ENCODE peak calls at places on chromosome X, in seven cellular contexts. X is suprapubic skin; L is WTC11; Y is fibroblast of mammary gland; N is CD8-positive, alpha-beta T cell; E is choroid plexus epithelial cell; J is Peyer's patch. D is an unnamed sample.

GRCh38 chrX:6917666-6918065 is 229.8 kb upstream of the STS start:
- DNase-seq in L (no peak), J (no peak), N (no peak), Y (no peak), E (no peak), X (no peak), D (no peak)

GRCh38 chrX:27840881-27841280 is 33.1 kb downstream of the MAGEB10 start:
- DNase-seq in L (no peak), Y (no peak), N (no peak), E (no peak), J (no peak), X (no peak), D (no peak)

GRCh38 chrX:71103110-71103983 is 3.2 kb downstream of the CXorf65 start:
- DNase-seq in E (no peak), J (peak), N (peak), L (peak), X (no peak), Y (no peak), D (no peak)

GRCh38 chrX:120647127-120647526 is 17.3 kb upstream of the C1GALT1C1 start:
- DNase-seq in E (peak), J (no peak), L (no peak), X (no peak), N (no peak), Y (no peak), D (no peak)

GRCh38 chrX:20442597-20442996 is 175.9 kb upstream of the RPS6KA3 start:
- DNase-seq in Y (peak), E (peak), N (peak), L (peak), X (peak), J (peak), D (peak)

GRCh38 chrX:68841251-68842049 is 12.6 kb downstream of the EFNB1 start:
- DNase-seq in L (no peak), N (no peak), E (no peak), Y (no peak), X (no peak), J (peak), D (no peak)

GRCh38 chrX:84155938-84156337 is 32.1 kb downstream of the RPS6KA6 start:
- DNase-seq in X (no peak), L (no peak), Y (peak), E (no peak), J (no peak), N (no peak), D (no peak)

GRCh38 chrX:68826113-68826980 is 2.5 kb upstream of the EFNB1 start:
- DNase-seq in E (peak), Y (peak), J (no peak), X (no peak), N (no peak), L (no peak), D (no peak)

GRCh38 chrX:134895785-134896184 is 95.0 kb upstream of the SMIM10 start:
- DNase-seq in X (no peak), L (no peak), J (no peak), E (no peak), N (no peak), Y (no peak), D (no peak)

GRCh38 chrX:133321441-133321840 is 93.8 kb downstream of the GPC4 start:
- DNase-seq in N (no peak), J (no peak), X (no peak), Y (no peak), E (no peak), L (no peak), D (no peak)

GRCh38 chrX:11438767-11439166 is 145.6 kb downstream of the AMELX start:
- DNase-seq in N (no peak), E (peak), X (no peak), Y (peak), J (no peak), L (no peak), D (no peak)

GRCh38 chrX:31266172-31267076 is 194.6 kb upstream of the FTHL17 start:
- DNase-seq in E (peak), J (peak), X (peak), L (peak), Y (no peak), N (peak), D (peak)

GRCh38 chrX:150587585-150588503 is 19.4 kb downstream of the MTM1 start:
- DNase-seq in L (peak), J (peak), Y (peak), X (no peak), N (peak), E (peak), D (no peak)

GRCh38 chrX:22141061-22141460 is 108.9 kb downstream of the PHEX start:
- DNase-seq in L (no peak), N (no peak), Y (peak), E (no peak), X (no peak), J (no peak), D (no peak)

GRCh38 chrX:95878874-95879273 is 805.8 kb upstream of the DIAPH2 start:
- DNase-seq in Y (no peak), J (no peak), E (no peak), N (no peak), X (no peak), L (no peak), D (no peak)

GRCh38 chrX:155966876-155967275 is 30.6 kb upstream of the IL9R start:
- DNase-seq in N (peak), E (peak), J (peak), Y (peak), X (no peak), L (peak), D (no peak)

GRCh38 chrX:17154001-17154400 is 207.5 kb downstream of the REPS2 start:
- DNase-seq in E (no peak), J (no peak), X (no peak), N (no peak), L (no peak), Y (peak), D (no peak)

GRCh38 chrX:123959281-123960063 is 2.0 kb upstream of the STAG2 start:
- DNase-seq in N (peak), Y (peak), E (peak), X (peak), J (peak), L (peak), D (no peak)

GRCh38 chrX:80602017-80602765 is 181.9 kb downstream of the TENT5D start:
- DNase-seq in Y (no peak), X (no peak), J (no peak), E (no peak), N (no peak), L (no peak), D (no peak)

GRCh38 chrX:45767021-45767491 is 566.4 kb upstream of the DIPK2B start:
- DNase-seq in L (no peak), N (no peak), E (peak), J (no peak), Y (peak), X (no peak), D (no peak)

DNA sequence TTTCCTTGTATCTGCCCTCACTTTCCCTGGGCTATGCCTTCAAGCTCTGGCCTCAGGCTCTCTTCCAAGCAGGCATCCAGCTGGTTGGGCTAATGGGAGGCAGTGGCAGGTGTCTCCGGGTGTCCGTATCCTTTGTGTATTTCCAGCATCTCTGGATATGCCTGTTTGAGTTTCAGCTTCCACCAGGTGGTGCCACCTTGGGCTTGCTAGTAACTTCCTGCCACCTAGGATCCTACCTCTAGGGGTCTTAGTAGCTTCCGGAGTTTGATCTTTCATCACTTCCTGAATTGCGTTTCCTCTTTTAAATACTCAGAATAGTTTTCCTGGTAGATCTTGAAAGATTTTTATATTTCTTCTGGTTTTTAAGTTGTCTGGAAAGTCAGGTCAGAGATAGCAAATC is 23.2 kb upstream of the ANOS1 start:
- DNase-seq in X (no peak), J (no peak), Y (no peak), L (peak), N (no peak), E (no peak), D (no peak)
- TF ChIP-seq CTCF in X (no peak), J (no peak), Y (no peak), L (no peak), N (no peak), E (peak), D (peak)

GRCh38 chrX:109681475-109682081 is 51.5 kb downstream of the ACSL4 start:
- DNase-seq in Y (no peak), X (no peak), J (no peak), N (no peak), L (no peak), E (no peak), D (no peak)

GRCh38 chrX:109679820-109680219 is 53.2 kb downstream of the ACSL4 start:
- DNase-seq in J (no peak), X (no peak), E (peak), N (no peak), L (no peak), Y (no peak), D (no peak)

GRCh38 chrX:109687903-109688302 is 45.2 kb downstream of the ACSL4 start:
- DNase-seq in E (no peak), N (no peak), Y (no peak), L (no peak), X (no peak), J (no peak), D (no peak)

GRCh38 chrX:109684136-109684535 is 48.9 kb downstream of the ACSL4 start:
- DNase-seq in X (no peak), N (no peak), E (peak), Y (peak), L (no peak), J (no peak), D (no peak)

GRCh38 chrX:109685656-109686078 is 47.4 kb downstream of the ACSL4 start:
- DNase-seq in J (no peak), Y (no peak), L (no peak), X (no peak), N (no peak), E (no peak), D (no peak)
- TF ChIP-seq CTCF in J (no peak), Y (no peak), L (no peak), X (no peak), N (no peak), E (no peak), D (no peak)

GRCh38 chrX:153409414-153410101 is 1.7 kb upstream of the ZFP92 start:
- DNase-seq in E (no peak), X (no peak), L (no peak), Y (no peak), J (no peak), N (no peak), D (no peak)
- TF ChIP-seq CTCF in E (no peak), X (no peak), L (no peak), Y (no peak), J (no peak), N (no peak), D (no peak)

GRCh38 chrX:131728295-131729145 is 184.6 kb downstream of the OR13H1 start:
- DNase-seq in J (peak), X (peak), N (no peak), Y (peak), L (peak), E (no peak), D (no peak)
- TF ChIP-seq CTCF in J (peak), X (no peak), N (no peak), Y (peak), L (no peak), E (no peak), D (no peak)

D was measured in progenitor cell of endocrine pancreas.